ENCODE peak calls at places on chromosomes 6 and 20, in ten cellular contexts. U is left ventricle myocardium inferior, Q is astrocyte, R is OCI-LY7, M is brain microvascular endothelial cell, O is stomach, I is SK-N-SH, L is fibroblast of the aortic adventitia, B is Panc1, F is uterus. V is an unnamed sample.

GRCh38 chr6:153130515-153131036 is 506 bp downstream of the RGS17 start:
- DNase-seq in I (peak), M (no peak), Q (no peak), R (no peak), F (no peak), B (no peak), U (no peak), O (no peak), L (no peak), V (no peak)

GRCh38 chr6:74871757-74872156 is 334.1 kb downstream of the COL12A1 start:
- DNase-seq in L (peak), F (no peak), I (no peak), R (no peak), M (peak), B (no peak), O (no peak), U (no peak), Q (peak), V (peak)

GRCh38 chr6:143823463-143824006 is 19.6 kb upstream of the LTV1 start:
- DNase-seq in R (no peak), O (no peak), B (no peak), I (no peak), U (no peak), F (no peak), L (no peak), M (no peak), Q (no peak), V (peak)

GRCh38 chr20:50658804-50659380 is 32.5 kb downstream of the RIPOR3 start:
- DNase-seq in Q (no peak), O (peak), R (no peak), L (peak), M (no peak), U (no peak), I (no peak), B (no peak), F (no peak), V (no peak)

GRCh38 chr6:81969814-81970213 is 217.3 kb upstream of the TENT5A start:
- DNase-seq in L (no peak), U (no peak), B (no peak), O (no peak), R (no peak), M (no peak), F (no peak), I (no peak), Q (no peak), V (no peak)

GRCh38 chr20:5835870-5836269 is 85.7 kb downstream of the SHLD1 start:
- DNase-seq in U (no peak), I (no peak), B (no peak), O (no peak), L (peak), R (no peak), M (no peak), F (no peak), Q (peak), V (peak)

GRCh38 chr20:20225325-20225724 is 142.6 kb upstream of the INSM1 start:
- DNase-seq in O (no peak), Q (no peak), B (no peak), U (no peak), I (no peak), L (no peak), M (no peak), F (no peak), R (no peak), V (no peak)

GRCh38 chr6:139881728-139882211 is 507.3 kb upstream of the CITED2 start:
- DNase-seq in O (no peak), I (peak), L (peak), M (peak), F (no peak), U (no peak), B (peak), R (peak), Q (peak), V (peak)

GRCh38 chr6:109945091-109945490 is 33.0 kb upstream of the GPR6 start:
- DNase-seq in M (no peak), Q (no peak), U (no peak), R (no peak), L (no peak), O (no peak), F (no peak), B (no peak), I (no peak), V (no peak)

GRCh38 chr20:11921326-11921725 is 3.6 kb downstream of the BTBD3 start:
- DNase-seq in Q (no peak), R (no peak), O (no peak), U (no peak), M (no peak), L (no peak), I (no peak), B (no peak), F (no peak), V (no peak)

GRCh38 chr6:111824608-111825337 is 48.5 kb downstream of the FYN start:
- DNase-seq in I (no peak), R (no peak), F (no peak), M (no peak), U (no peak), Q (no peak), L (no peak), B (no peak), O (no peak), V (no peak)

DNA sequence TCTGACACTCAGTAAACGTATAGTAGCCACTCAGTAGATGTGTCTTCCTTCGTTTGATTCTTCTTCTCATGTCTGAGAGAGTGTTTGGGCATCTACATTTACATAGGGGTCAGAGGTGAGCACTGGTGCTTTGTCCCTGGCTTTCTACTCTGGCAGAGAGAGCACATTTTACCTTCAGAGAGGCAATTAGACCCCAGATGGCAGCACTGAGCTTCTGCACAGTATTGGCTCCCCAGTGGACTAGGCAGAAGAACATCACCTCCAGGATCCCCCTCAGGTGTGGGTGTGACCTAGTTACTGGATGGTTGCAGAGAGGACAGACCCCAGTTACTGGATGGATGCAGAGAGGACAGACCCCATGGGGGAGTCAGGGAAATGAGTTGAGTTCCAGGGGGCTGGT is 327.2 kb downstream of the DHX35 start:
- DNase-seq in L (no peak), F (no peak), Q (no peak), U (no peak), I (no peak), M (no peak), O (no peak), R (peak), B (peak), V (no peak)
- TF ChIP-seq CTCF in L (no peak), F (no peak), Q (no peak), U (peak), I (no peak), M (peak), O (no peak), R (peak), B (peak), V (peak)

DNA sequence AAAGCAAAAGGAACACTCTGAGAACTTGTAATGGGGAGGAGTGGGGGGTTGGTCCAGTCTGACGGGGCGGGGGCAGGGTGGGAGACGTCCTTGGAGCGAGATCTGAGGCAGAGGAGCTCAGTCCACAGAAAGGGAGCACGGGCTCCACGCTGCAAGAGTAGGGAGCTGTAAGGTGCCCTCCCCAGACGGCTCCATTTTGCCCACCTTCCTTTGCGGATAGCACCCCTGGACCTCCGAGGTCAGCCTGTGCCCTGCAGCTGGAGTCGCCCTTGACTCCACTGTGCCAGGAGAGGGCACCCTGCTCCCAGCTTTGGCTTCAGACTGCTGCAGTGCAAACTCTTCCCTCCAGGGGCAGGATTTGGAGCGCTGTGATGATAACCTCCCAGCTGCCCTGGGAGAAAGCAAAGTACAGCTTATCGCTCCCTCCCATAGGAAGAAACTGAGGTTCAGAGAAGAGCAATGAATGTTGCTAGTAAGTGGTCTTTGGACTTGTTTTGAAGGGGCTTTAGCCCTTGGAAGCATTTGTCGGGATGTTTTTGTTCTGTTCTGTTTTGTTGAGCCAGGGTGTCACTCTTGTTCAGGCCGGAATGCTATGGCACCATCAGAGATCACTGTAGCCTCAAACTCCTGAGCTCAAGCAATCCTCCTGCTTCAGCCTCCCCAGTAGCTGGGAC is 9.5 kb upstream of the AHCY start:
- DNase-seq in Q (peak), M (peak), L (peak), U (peak), I (peak), O (peak), R (peak), B (peak), F (peak), V (peak)
- H3K4me3 ChIP-seq in Q (no peak), M (peak), L (peak), U (peak), I (peak), O (peak), R (no peak), B (peak), F (no peak), V (no peak)

DNA sequence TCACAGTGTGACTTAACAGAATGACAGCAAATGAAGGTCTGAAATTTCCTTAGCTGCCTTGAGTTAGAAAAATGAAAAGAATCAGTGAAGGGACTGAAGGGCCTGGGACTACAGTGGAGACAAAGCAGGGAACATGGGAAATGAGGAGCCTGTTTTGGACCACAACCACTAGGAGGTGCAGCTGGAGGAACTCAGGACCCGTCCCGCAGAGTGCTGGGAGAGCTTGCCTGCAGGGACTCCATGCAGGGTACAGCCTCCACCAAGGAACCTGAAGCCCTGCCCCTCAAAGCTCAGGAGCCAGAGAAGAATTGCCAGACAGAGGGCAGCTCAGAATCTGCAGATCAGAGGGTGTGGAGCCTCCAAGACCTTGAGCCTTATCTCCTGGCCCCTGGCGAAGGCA is 50.7 kb downstream of the LRFN2 start:
- DNase-seq in B (no peak), Q (no peak), R (no peak), M (no peak), L (no peak), U (no peak), O (no peak), I (peak), F (no peak), V (no peak)
- TF ChIP-seq CTCF in B (no peak), Q (no peak), R (no peak), M (peak), L (no peak), U (peak), O (no peak), I (no peak), F (no peak), V (peak)

DNA sequence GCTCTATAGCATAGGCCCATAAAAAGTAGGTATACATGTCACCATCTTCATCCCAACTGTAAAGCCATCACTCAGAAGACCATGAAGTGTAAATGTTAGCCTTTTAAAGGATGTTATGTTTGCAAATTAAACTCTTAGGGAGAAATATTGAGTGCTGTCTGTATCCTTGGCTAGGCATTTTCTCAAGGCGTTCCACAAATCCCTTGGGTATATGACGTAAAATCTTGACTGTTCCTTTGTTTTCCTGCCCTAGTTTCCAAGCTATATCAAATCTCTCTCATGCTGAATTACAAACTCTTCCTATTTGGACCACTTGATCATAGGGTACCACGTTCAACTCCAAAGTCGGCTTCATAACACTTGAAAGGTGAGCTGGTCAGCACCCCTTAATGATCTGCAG is 486.2 kb downstream of the HDGFL1 start:
- DNase-seq in R (no peak), I (no peak), F (no peak), O (no peak), L (no peak), B (no peak), U (no peak), Q (no peak), M (no peak), V (peak)
- H3K4me3 ChIP-seq in R (no peak), I (no peak), F (no peak), O (no peak), L (no peak), B (no peak), U (no peak), Q (no peak), M (no peak), V (no peak)

GRCh38 chr6:169420912-169421543 is 167.4 kb upstream of the THBS2 start:
- DNase-seq in F (no peak), Q (no peak), B (no peak), L (no peak), I (peak), R (peak), U (no peak), O (peak), M (peak), V (peak)
- TF ChIP-seq CTCF in F (peak), Q (peak), B (no peak), L (peak), I (peak), R (peak), U (no peak), O (no peak), M (peak), V (peak)

DNA sequence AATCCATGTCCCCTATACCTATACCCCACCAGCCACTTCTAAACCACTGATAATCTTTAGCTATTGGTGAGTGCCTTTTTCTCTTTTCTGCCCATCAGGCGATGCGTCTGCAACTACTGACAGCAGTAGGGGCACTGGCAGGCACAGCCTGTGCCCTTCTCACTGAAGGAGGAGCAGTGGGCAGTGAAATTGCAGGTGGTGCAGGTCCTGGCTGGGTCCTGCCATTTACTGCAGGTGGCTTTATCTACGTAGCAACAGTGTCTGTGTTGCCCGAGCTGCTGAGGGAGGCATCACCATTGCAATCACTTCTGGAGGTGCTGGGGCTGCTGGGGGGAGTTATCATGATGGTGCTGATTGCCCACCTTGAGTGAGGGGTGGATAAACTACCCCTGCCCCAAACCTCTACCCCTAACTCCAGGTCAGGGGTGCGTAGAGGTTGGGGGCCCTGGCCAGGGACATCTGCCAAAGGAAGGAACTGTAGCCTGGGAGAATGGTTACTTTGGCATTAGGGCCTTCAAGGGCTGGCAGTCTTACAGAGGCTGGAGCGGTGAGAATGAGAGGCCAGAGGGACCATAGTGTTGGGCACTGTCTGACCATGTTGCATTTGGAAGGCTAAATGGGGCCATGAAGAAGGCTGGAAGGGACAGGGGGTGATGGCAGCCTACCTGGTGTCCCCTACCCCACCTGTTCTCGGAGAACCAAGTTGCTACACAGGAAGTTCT is 851 bp upstream of the HSD17B8 start:
- DNase-seq in I (no peak), B (no peak), R (no peak), U (no peak), M (no peak), F (no peak), O (no peak), Q (no peak), L (no peak), V (no peak)
- H3K4me3 ChIP-seq in I (no peak), B (no peak), R (peak), U (peak), M (peak), F (no peak), O (peak), Q (no peak), L (no peak), V (no peak)